ENCODE peak calls at places on chromosomes 12 and 14, in nine cellular contexts. L, A, U, Y, G, P, N, D and C are unnamed samples.

GRCh38 chr14:94887591-94887990 is 117.7 kb upstream of the GSC start:
- DNase-seq in P (no peak), Y (no peak), U (no peak), A (no peak), N (no peak), L (no peak), D (no peak), G (no peak), C (no peak)

GRCh38 chr14:75864352-75864751 is 117.4 kb downstream of the TGFB3 start:
- DNase-seq in D (no peak), G (peak), P (no peak), L (peak), N (no peak), A (no peak), U (no peak), Y (no peak), C (no peak)

GRCh38 chr12:54370218-54370730 is 6.0 kb upstream of the GPR84 start:
- DNase-seq in N (no peak), G (peak), Y (peak), P (no peak), D (peak), U (peak), A (peak), L (peak), C (peak)

GRCh38 chr12:91763654-91764439 is 381.8 kb downstream of the BTG1 start:
- DNase-seq in Y (peak), L (no peak), U (no peak), P (no peak), A (no peak), N (no peak), D (no peak), G (no peak), C (no peak)

GRCh38 chr14:91218041-91218440 is 26.5 kb downstream of the GPR68 start:
- DNase-seq in A (no peak), U (no peak), D (no peak), N (no peak), G (no peak), L (no peak), P (no peak), Y (no peak), C (no peak)

GRCh38 chr14:65277027-65277426 is 135.5 kb upstream of the FUT8 start:
- DNase-seq in N (no peak), L (no peak), A (no peak), Y (no peak), G (peak), P (no peak), U (no peak), D (no peak), C (no peak)

GRCh38 chr14:50047274-50047676 is 69.1 kb downstream of the VCPKMT start:
- DNase-seq in L (no peak), G (no peak), N (no peak), A (peak), U (no peak), P (no peak), D (no peak), Y (peak), C (no peak)

GRCh38 chr14:47675489-47676300 is at the start of gene MDGA2:
- DNase-seq in L (no peak), Y (peak), U (peak), G (no peak), N (no peak), P (no peak), A (no peak), D (no peak), C (peak)

GRCh38 chr14:75277796-75278421 is 719 bp upstream of the FOS start:
- DNase-seq in A (peak), N (no peak), Y (no peak), P (no peak), D (no peak), U (no peak), G (no peak), L (peak), C (no peak)

GRCh38 chr12:32149489-32149888 is 42.8 kb downstream of the BICD1 start:
- DNase-seq in U (no peak), P (no peak), A (no peak), D (no peak), N (no peak), L (no peak), G (no peak), Y (no peak), C (no peak)

GRCh38 chr14:73426877-73427276 is 31.5 kb downstream of the NUMB start:
- DNase-seq in A (no peak), G (no peak), D (no peak), N (no peak), U (peak), L (no peak), P (no peak), Y (no peak), C (no peak)

GRCh38 chr12:90036641-90037040 is 328.0 kb upstream of the ATP2B1 start:
- DNase-seq in A (no peak), N (no peak), P (no peak), Y (no peak), U (no peak), L (peak), D (no peak), G (peak), C (no peak)

GRCh38 chr12:74365178-74365964 is 172.3 kb upstream of the ATXN7L3B start:
- DNase-seq in P (no peak), D (no peak), G (peak), L (peak), U (peak), Y (peak), N (no peak), A (peak), C (no peak)

GRCh38 chr12:71014180-71014785 is 93.7 kb upstream of the PTPRR start:
- DNase-seq in D (no peak), P (no peak), L (peak), G (peak), U (no peak), Y (peak), N (no peak), A (peak), C (no peak)

GRCh38 chr12:13094349-13094748 is 9.1 kb downstream of the GSG1 start:
- DNase-seq in G (peak), L (peak), U (no peak), A (peak), P (no peak), Y (no peak), D (no peak), N (no peak), C (no peak)

GRCh38 chr12:124567673-124568373 is 411 bp upstream of the NCOR2 start:
- DNase-seq in P (peak), A (peak), D (peak), G (peak), L (peak), U (peak), Y (peak), N (peak), C (peak)

GRCh38 chr12:64187794-64188193 is 34.3 kb downstream of the KICS2 start:
- DNase-seq in P (no peak), D (no peak), G (no peak), A (no peak), L (no peak), U (no peak), N (no peak), Y (no peak), C (no peak)

GRCh38 chr14:90388437-90388836 is 8.4 kb upstream of the CALM1 start:
- DNase-seq in Y (peak), L (peak), U (no peak), A (peak), P (no peak), D (no peak), G (peak), N (no peak), C (no peak)

GRCh38 chr14:75910048-75910447 is 71.7 kb downstream of the TGFB3 start:
- DNase-seq in A (no peak), D (no peak), L (no peak), N (no peak), U (no peak), G (no peak), Y (no peak), P (no peak), C (no peak)

GRCh38 chr12:88207921-88208640 is 66.0 kb downstream of the TMTC3 start:
- DNase-seq in Y (no peak), N (no peak), U (no peak), G (peak), A (no peak), D (no peak), L (no peak), P (no peak), C (no peak)

GRCh38 chr14:66613344-66613743 is 105.4 kb downstream of the GPHN start:
- DNase-seq in Y (no peak), L (no peak), N (no peak), D (no peak), P (no peak), G (no peak), U (no peak), A (no peak), C (no peak)

GRCh38 chr14:93286212-93286890 is 46.5 kb downstream of the BTBD7 start:
- DNase-seq in Y (no peak), U (no peak), A (no peak), N (no peak), P (no peak), L (no peak), G (no peak), D (no peak), C (no peak)

GRCh38 chr12:110307372-110307771 is 26.3 kb downstream of the ATP2A2 start:
- DNase-seq in G (no peak), Y (no peak), D (no peak), U (no peak), L (no peak), A (no peak), N (no peak), P (no peak), C (no peak)

GRCh38 chr14:79342942-79343341 is 868.4 kb downstream of the DIO2 start:
- DNase-seq in D (no peak), L (no peak), Y (no peak), N (no peak), U (no peak), P (no peak), G (no peak), A (no peak), C (no peak)

GRCh38 chr12:34333337-34333736 is 311.0 kb downstream of the ALG10 start:
- DNase-seq in P (no peak), N (no peak), G (no peak), Y (no peak), D (no peak), A (no peak), L (no peak), U (no peak), C (no peak)

GRCh38 chr12:131816495-131816894 is 11.7 kb upstream of the MMP17 start:
- DNase-seq in N (no peak), Y (no peak), A (no peak), P (no peak), D (no peak), G (no peak), U (no peak), L (no peak), C (no peak)

GRCh38 chr12:47393403-47393790 is 312.4 kb downstream of the RPAP3 start:
- DNase-seq in Y (no peak), G (no peak), N (no peak), D (no peak), P (no peak), L (no peak), U (no peak), A (no peak), C (no peak)

GRCh38 chr14:100434911-100435455 is 111.8 kb downstream of the SLC25A47 start:
- DNase-seq in A (no peak), N (no peak), Y (no peak), G (no peak), P (no peak), L (no peak), U (no peak), D (no peak), C (no peak)

GRCh38 chr12:112868459-112869041 is 38.2 kb upstream of the OAS1 start:
- DNase-seq in G (no peak), N (no peak), A (peak), U (no peak), Y (peak), P (no peak), L (no peak), D (no peak), C (no peak)

GRCh38 chr14:84961637-84962036 is 568.3 kb upstream of the FLRT2 start:
- DNase-seq in P (no peak), G (no peak), N (no peak), Y (no peak), L (no peak), A (no peak), D (no peak), U (no peak), C (no peak)

GRCh38 chr12:69052613-69053408 is 119.8 kb upstream of the CPM start:
- DNase-seq in N (peak), P (peak), A (peak), L (no peak), U (no peak), Y (peak), G (peak), D (no peak), C (no peak)